ENCODE peak calls at places on chromosomes 2 and 18, in five cellular contexts. Z is mesenteric fat pad, E is mucosa of gallbladder, U is HS-5, B is NCI-H345. J is an unnamed sample.

GRCh38 chr2:108626993-108627392 is 92.3 kb upstream of the RANBP2 start:
- DNase-seq in B (no peak), E (no peak), Z (no peak), U (no peak), J (no peak)

GRCh38 chr18:28903366-28903765 is 726.4 kb upstream of the CDH2 start:
- DNase-seq in Z (no peak), B (no peak), U (no peak), E (no peak), J (no peak)

GRCh38 chr2:109287838-109288237 is 158.8 kb downstream of the SH3RF3 start:
- DNase-seq in U (no peak), Z (no peak), B (no peak), E (no peak), J (no peak)

GRCh38 chr18:73750052-73750451 is 397.6 kb downstream of the FBXO15 start:
- DNase-seq in Z (no peak), U (no peak), B (no peak), E (no peak), J (no peak)

GRCh38 chr2:3535794-3536681 is 16.7 kb upstream of the ADI1 start:
- DNase-seq in E (peak), B (no peak), Z (no peak), U (peak), J (no peak)

GRCh38 chr2:149040451-149040850 is 2.0 kb downstream of the LYPD6B start:
- DNase-seq in E (no peak), Z (no peak), U (no peak), B (peak), J (no peak)

GRCh38 chr2:23285076-23285795 is 99.7 kb upstream of the KLHL29 start:
- DNase-seq in Z (no peak), U (no peak), B (no peak), E (no peak), J (no peak)

GRCh38 chr2:69831354-69831905 is 2.0 kb downstream of the GMCL1 start:
- DNase-seq in B (no peak), E (no peak), U (no peak), Z (no peak), J (no peak)

GRCh38 chr2:12076810-12077209 is 330.4 kb downstream of the LPIN1 start:
- DNase-seq in E (no peak), Z (no peak), B (peak), U (no peak), J (no peak)

GRCh38 chr2:128467321-128467901 is 148.7 kb upstream of the HS6ST1 start:
- DNase-seq in B (no peak), Z (peak), U (no peak), E (peak), J (no peak)

GRCh38 chr2:31296641-31297287 is 62.8 kb downstream of the EHD3 start:
- DNase-seq in Z (no peak), U (no peak), E (no peak), B (no peak), J (no peak)

GRCh38 chr2:112725545-112726457 is 5.0 kb downstream of the NT5DC4 start:
- DNase-seq in Z (peak), B (no peak), U (no peak), E (no peak), J (no peak)

GRCh38 chr2:205957452-205958154 is 128.4 kb downstream of the INO80D start:
- DNase-seq in E (no peak), U (no peak), Z (no peak), B (no peak), J (no peak)

GRCh38 chr2:201781583-201782051 is 884 bp upstream of the ALS2 start:
- DNase-seq in E (no peak), Z (no peak), B (peak), U (no peak), J (no peak)

GRCh38 chr2:28219134-28219533 is 173.5 kb upstream of the FOSL2 start:
- DNase-seq in U (no peak), B (no peak), Z (no peak), E (no peak), J (no peak)

GRCh38 chr2:160353166-160353565 is 140.4 kb downstream of the RBMS1 start:
- DNase-seq in B (no peak), U (no peak), Z (no peak), E (no peak), J (no peak)

GRCh38 chr2:105808418-105809098 is 63.8 kb downstream of the NCK2 start:
- DNase-seq in E (no peak), Z (no peak), U (no peak), B (no peak), J (no peak)

GRCh38 chr18:23712445-23712844 is 23.2 kb downstream of the LAMA3 start:
- DNase-seq in B (no peak), U (no peak), E (no peak), Z (no peak), J (no peak)

GRCh38 chr2:27003857-27004256 is 28.9 kb upstream of the TMEM214 start:
- DNase-seq in Z (no peak), E (no peak), B (no peak), U (peak), J (no peak)

GRCh38 chr18:6482198-6482977 is 67.7 kb upstream of the L3MBTL4 start:
- DNase-seq in B (peak), U (peak), E (peak), Z (no peak), J (no peak)

GRCh38 chr2:51534176-51534575 is 502.2 kb upstream of the NRXN1 start:
- DNase-seq in B (no peak), E (no peak), Z (no peak), U (no peak), J (no peak)

GRCh38 chr2:73937103-73937885 is 10.6 kb downstream of the DGUOK start:
- DNase-seq in Z (no peak), U (no peak), B (no peak), E (no peak), J (no peak)

GRCh38 chr18:77016936-77017335 is 115.6 kb downstream of the MBP start:
- DNase-seq in Z (no peak), E (no peak), U (no peak), B (no peak), J (no peak)

GRCh38 chr18:69819460-69819859 is 128.2 kb downstream of the CD226 start:
- DNase-seq in U (no peak), Z (no peak), E (no peak), B (no peak), J (no peak)

GRCh38 chr2:15076668-15077067 is 444.2 kb downstream of the LRATD1 start:
- DNase-seq in U (no peak), B (no peak), Z (no peak), E (no peak), J (no peak)

GRCh38 chr18:58865009-58865345 is 300 bp downstream of the ZNF532 start:
- DNase-seq in U (no peak), B (no peak), E (no peak), Z (no peak), J (no peak)